ENCODE peak calls at places on chromosome 15, in five cellular contexts. One of them, this sample, is unnamed.

GRCh38 chr15:80654299-80654698 is 40.8 kb upstream of the ABHD17C start:
- DNase-seq in MM.1S: no peak
- DNase-seq in CD4-positive, CD25-positive, alpha-beta regulatory T cell: no peak
- DNase-seq in sigmoid colon: no peak
- DNase-seq in OCI-LY7: no peak
- DNase-seq in this sample: no peak

GRCh38 chr15:84736375-84736774 is 12.0 kb upstream of the ZNF592 start:
- DNase-seq in OCI-LY7: peak
- DNase-seq in MM.1S: peak
- DNase-seq in CD4-positive, CD25-positive, alpha-beta regulatory T cell: peak
- DNase-seq in sigmoid colon: no peak
- DNase-seq in this sample: no peak

GRCh38 chr15:65824941-65825544 is 33.0 kb upstream of the DENND4A start:
- DNase-seq in sigmoid colon: peak
- DNase-seq in CD4-positive, CD25-positive, alpha-beta regulatory T cell: no peak
- DNase-seq in OCI-LY7: no peak
- DNase-seq in MM.1S: no peak
- DNase-seq in this sample: peak

GRCh38 chr15:48283361-48284157 is 47.7 kb upstream of the DUT start:
- DNase-seq in sigmoid colon: no peak
- DNase-seq in OCI-LY7: no peak
- DNase-seq in MM.1S: no peak
- DNase-seq in CD4-positive, CD25-positive, alpha-beta regulatory T cell: no peak
- DNase-seq in this sample: peak

GRCh38 chr15:39574416-39574815 is 6.5 kb upstream of the THBS1 start:
- DNase-seq in sigmoid colon: no peak
- DNase-seq in OCI-LY7: no peak
- DNase-seq in MM.1S: no peak
- DNase-seq in CD4-positive, CD25-positive, alpha-beta regulatory T cell: no peak
- DNase-seq in this sample: peak

GRCh38 chr15:89167267-89168176 is 53.9 kb downstream of the RLBP1 start:
- DNase-seq in MM.1S: peak
- DNase-seq in OCI-LY7: no peak
- DNase-seq in sigmoid colon: no peak
- DNase-seq in CD4-positive, CD25-positive, alpha-beta regulatory T cell: peak
- DNase-seq in this sample: peak

GRCh38 chr15:43517354-43518072 is at the start of gene MAP1A:
- DNase-seq in CD4-positive, CD25-positive, alpha-beta regulatory T cell: no peak
- DNase-seq in OCI-LY7: peak
- DNase-seq in sigmoid colon: peak
- DNase-seq in MM.1S: no peak
- DNase-seq in this sample: peak

GRCh38 chr15:70066422-70066821 is 31.3 kb downstream of the TLE3 start:
- DNase-seq in MM.1S: no peak
- DNase-seq in OCI-LY7: no peak
- DNase-seq in CD4-positive, CD25-positive, alpha-beta regulatory T cell: no peak
- DNase-seq in sigmoid colon: no peak
- DNase-seq in this sample: peak

GRCh38 chr15:33618300-33618699 is 307.5 kb downstream of the RYR3 start:
- DNase-seq in CD4-positive, CD25-positive, alpha-beta regulatory T cell: no peak
- DNase-seq in OCI-LY7: no peak
- DNase-seq in sigmoid colon: no peak
- DNase-seq in MM.1S: no peak
- DNase-seq in this sample: peak

GRCh38 chr15:73127302-73127936 is 75.2 kb downstream of the NEO1 start:
- DNase-seq in OCI-LY7: peak
- DNase-seq in MM.1S: peak
- DNase-seq in CD4-positive, CD25-positive, alpha-beta regulatory T cell: peak
- DNase-seq in sigmoid colon: no peak
- DNase-seq in this sample: peak

GRCh38 chr15:67548532-67548852 is 6.0 kb downstream of the MAP2K5 start:
- DNase-seq in OCI-LY7: no peak
- DNase-seq in CD4-positive, CD25-positive, alpha-beta regulatory T cell: no peak
- DNase-seq in MM.1S: no peak
- DNase-seq in sigmoid colon: no peak
- DNase-seq in this sample: no peak

GRCh38 chr15:43268111-43269105 is 1.7 kb upstream of the TGM5 start:
- DNase-seq in OCI-LY7: no peak
- DNase-seq in sigmoid colon: no peak
- DNase-seq in MM.1S: no peak
- DNase-seq in CD4-positive, CD25-positive, alpha-beta regulatory T cell: no peak
- DNase-seq in this sample: peak

GRCh38 chr15:101458908-101459578 is 30.5 kb downstream of the PCSK6 start:
- DNase-seq in OCI-LY7: no peak
- DNase-seq in MM.1S: no peak
- DNase-seq in CD4-positive, CD25-positive, alpha-beta regulatory T cell: no peak
- DNase-seq in sigmoid colon: peak
- DNase-seq in this sample: no peak

GRCh38 chr15:25188051-25188450 is 233.3 kb downstream of the SNRPN start:
- DNase-seq in CD4-positive, CD25-positive, alpha-beta regulatory T cell: no peak
- DNase-seq in MM.1S: no peak
- DNase-seq in sigmoid colon: no peak
- DNase-seq in OCI-LY7: no peak
- DNase-seq in this sample: no peak

GRCh38 chr15:64144192-64144564 is 7.4 kb upstream of the SNX22 start:
- DNase-seq in MM.1S: no peak
- DNase-seq in OCI-LY7: no peak
- DNase-seq in CD4-positive, CD25-positive, alpha-beta regulatory T cell: no peak
- DNase-seq in sigmoid colon: peak
- DNase-seq in this sample: no peak

GRCh38 chr15:37078000-37078399 is 22.3 kb downstream of the MEIS2 start:
- DNase-seq in OCI-LY7: no peak
- DNase-seq in MM.1S: no peak
- DNase-seq in CD4-positive, CD25-positive, alpha-beta regulatory T cell: no peak
- DNase-seq in sigmoid colon: no peak
- DNase-seq in this sample: no peak

GRCh38 chr15:92683511-92683834 is 27.9 kb upstream of the FAM174B start:
- DNase-seq in CD4-positive, CD25-positive, alpha-beta regulatory T cell: no peak
- DNase-seq in OCI-LY7: no peak
- DNase-seq in sigmoid colon: peak
- DNase-seq in MM.1S: no peak
- DNase-seq in this sample: peak

GRCh38 chr15:94056314-94056713 is 175.0 kb upstream of the MCTP2 start:
- DNase-seq in MM.1S: peak
- DNase-seq in sigmoid colon: no peak
- DNase-seq in CD4-positive, CD25-positive, alpha-beta regulatory T cell: no peak
- DNase-seq in OCI-LY7: no peak
- DNase-seq in this sample: no peak

GRCh38 chr15:95734422-95735316 is 595.8 kb upstream of the NR2F2 start:
- DNase-seq in CD4-positive, CD25-positive, alpha-beta regulatory T cell: peak
- DNase-seq in MM.1S: no peak
- DNase-seq in OCI-LY7: no peak
- DNase-seq in sigmoid colon: no peak
- DNase-seq in this sample: peak

GRCh38 chr15:28873585-28874139 is 12.1 kb upstream of the APBA2 start:
- DNase-seq in MM.1S: no peak
- DNase-seq in CD4-positive, CD25-positive, alpha-beta regulatory T cell: no peak
- DNase-seq in sigmoid colon: no peak
- DNase-seq in OCI-LY7: no peak
- DNase-seq in this sample: no peak

GRCh38 chr15:36701336-36701735 is 121.9 kb downstream of the CDIN1 start:
- DNase-seq in MM.1S: no peak
- DNase-seq in sigmoid colon: no peak
- DNase-seq in OCI-LY7: no peak
- DNase-seq in CD4-positive, CD25-positive, alpha-beta regulatory T cell: no peak
- DNase-seq in this sample: no peak

GRCh38 chr15:82999905-83000671 is 11.4 kb downstream of the C15orf40 start:
- DNase-seq in OCI-LY7: peak
- DNase-seq in MM.1S: peak
- DNase-seq in sigmoid colon: no peak
- DNase-seq in CD4-positive, CD25-positive, alpha-beta regulatory T cell: peak
- DNase-seq in this sample: peak

GRCh38 chr15:77667835-77668234 is 35.1 kb upstream of the LINGO1 start:
- DNase-seq in MM.1S: no peak
- DNase-seq in CD4-positive, CD25-positive, alpha-beta regulatory T cell: no peak
- DNase-seq in OCI-LY7: no peak
- DNase-seq in sigmoid colon: no peak
- DNase-seq in this sample: no peak

GRCh38 chr15:81293728-81294500 is 30.0 kb downstream of the STARD5 start:
- DNase-seq in CD4-positive, CD25-positive, alpha-beta regulatory T cell: peak
- DNase-seq in sigmoid colon: no peak
- DNase-seq in MM.1S: peak
- DNase-seq in OCI-LY7: peak
- DNase-seq in this sample: no peak

GRCh38 chr15:73368301-73369072 is at the start of gene HCN4:
- DNase-seq in OCI-LY7: no peak
- DNase-seq in sigmoid colon: no peak
- DNase-seq in MM.1S: no peak
- DNase-seq in CD4-positive, CD25-positive, alpha-beta regulatory T cell: no peak
- DNase-seq in this sample: no peak

GRCh38 chr15:75723171-75723846 is 10.7 kb upstream of the CSPG4 start:
- DNase-seq in CD4-positive, CD25-positive, alpha-beta regulatory T cell: no peak
- DNase-seq in MM.1S: no peak
- DNase-seq in OCI-LY7: no peak
- DNase-seq in sigmoid colon: peak
- DNase-seq in this sample: no peak

GRCh38 chr15:54307252-54307902 is 329.1 kb downstream of the UNC13C start:
- DNase-seq in MM.1S: no peak
- DNase-seq in OCI-LY7: no peak
- DNase-seq in sigmoid colon: no peak
- DNase-seq in CD4-positive, CD25-positive, alpha-beta regulatory T cell: no peak
- DNase-seq in this sample: no peak
- H3K4me3 ChIP-seq in MM.1S: no peak
- H3K4me3 ChIP-seq in OCI-LY7: no peak
- H3K4me3 ChIP-seq in sigmoid colon: no peak
- H3K4me3 ChIP-seq in CD4-positive, CD25-positive, alpha-beta regulatory T cell: no peak
- H3K4me3 ChIP-seq in this sample: no peak

GRCh38 chr15:49808341-49808740 is 187.5 kb downstream of the DTWD1 start:
- DNase-seq in MM.1S: no peak
- DNase-seq in sigmoid colon: no peak
- DNase-seq in OCI-LY7: no peak
- DNase-seq in CD4-positive, CD25-positive, alpha-beta regulatory T cell: no peak
- DNase-seq in this sample: no peak
- H3K4me3 ChIP-seq in MM.1S: no peak
- H3K4me3 ChIP-seq in sigmoid colon: no peak
- H3K4me3 ChIP-seq in OCI-LY7: no peak
- H3K4me3 ChIP-seq in CD4-positive, CD25-positive, alpha-beta regulatory T cell: no peak
- H3K4me3 ChIP-seq in this sample: no peak

GRCh38 chr15:74651251-74651741 is 35.7 kb downstream of the CLK3 start:
- DNase-seq in MM.1S: no peak
- DNase-seq in CD4-positive, CD25-positive, alpha-beta regulatory T cell: no peak
- DNase-seq in sigmoid colon: no peak
- DNase-seq in OCI-LY7: no peak
- DNase-seq in this sample: peak
- H3K4me3 ChIP-seq in MM.1S: no peak
- H3K4me3 ChIP-seq in CD4-positive, CD25-positive, alpha-beta regulatory T cell: no peak
- H3K4me3 ChIP-seq in sigmoid colon: no peak
- H3K4me3 ChIP-seq in OCI-LY7: no peak
- H3K4me3 ChIP-seq in this sample: no peak

GRCh38 chr15:44676676-44677075 is 13.2 kb upstream of the SPG11 start:
- DNase-seq in OCI-LY7: no peak
- DNase-seq in CD4-positive, CD25-positive, alpha-beta regulatory T cell: peak
- DNase-seq in sigmoid colon: no peak
- DNase-seq in MM.1S: peak
- DNase-seq in this sample: no peak

DNA sequence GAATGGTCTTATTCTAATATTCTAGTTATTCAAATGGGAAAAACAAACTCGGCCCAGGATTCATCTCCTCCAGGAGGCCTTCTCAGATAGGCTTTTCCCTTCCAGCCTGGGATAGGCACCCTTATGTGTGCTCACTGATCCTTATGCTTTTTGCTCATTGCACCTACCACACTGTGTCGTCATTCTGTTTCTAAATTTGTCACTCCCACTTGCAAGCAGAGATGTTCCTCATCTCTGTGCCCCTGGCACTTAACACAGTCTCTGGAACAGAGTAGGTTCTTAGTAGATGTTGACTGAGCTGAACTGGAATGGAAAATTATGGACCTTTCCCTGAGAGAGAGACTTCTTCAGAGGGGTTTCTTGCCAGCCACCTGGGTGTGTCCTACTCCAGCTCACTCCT is 18.7 kb upstream of the SPG11 start:
- DNase-seq in sigmoid colon: no peak
- DNase-seq in MM.1S: no peak
- DNase-seq in OCI-LY7: no peak
- DNase-seq in CD4-positive, CD25-positive, alpha-beta regulatory T cell: no peak
- DNase-seq in this sample: no peak
- H3K4me3 ChIP-seq in sigmoid colon: no peak
- H3K4me3 ChIP-seq in MM.1S: no peak
- H3K4me3 ChIP-seq in OCI-LY7: no peak
- H3K4me3 ChIP-seq in CD4-positive, CD25-positive, alpha-beta regulatory T cell: peak
- H3K4me3 ChIP-seq in this sample: no peak

DNA sequence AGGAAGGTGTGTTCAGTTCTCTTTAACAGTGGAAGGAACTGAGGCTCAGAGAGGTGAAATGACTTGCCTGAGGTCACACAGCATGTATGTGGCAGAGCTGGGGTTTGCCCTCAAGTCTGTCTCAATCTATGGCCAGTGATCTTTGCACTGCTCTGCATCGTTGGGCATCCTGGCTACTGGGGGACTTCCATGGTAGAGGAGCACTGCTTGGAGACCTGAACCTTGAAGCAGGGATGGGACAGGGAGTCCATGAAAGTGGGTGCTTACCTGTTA is 2.0 kb downstream of the CORO2B start:
- DNase-seq in MM.1S: no peak
- DNase-seq in CD4-positive, CD25-positive, alpha-beta regulatory T cell: no peak
- DNase-seq in OCI-LY7: no peak
- DNase-seq in sigmoid colon: no peak
- DNase-seq in this sample: no peak
- H3K4me3 ChIP-seq in MM.1S: no peak
- H3K4me3 ChIP-seq in CD4-positive, CD25-positive, alpha-beta regulatory T cell: no peak
- H3K4me3 ChIP-seq in OCI-LY7: peak
- H3K4me3 ChIP-seq in sigmoid colon: no peak
- H3K4me3 ChIP-seq in this sample: no peak

GRCh38 chr15:91306155-91306554 is 206.1 kb downstream of the SV2B start:
- DNase-seq in OCI-LY7: no peak
- DNase-seq in MM.1S: no peak
- DNase-seq in CD4-positive, CD25-positive, alpha-beta regulatory T cell: no peak
- DNase-seq in sigmoid colon: no peak
- DNase-seq in this sample: no peak

GRCh38 chr15:91304794-91305193 is 204.7 kb downstream of the SV2B start:
- DNase-seq in OCI-LY7: no peak
- DNase-seq in CD4-positive, CD25-positive, alpha-beta regulatory T cell: no peak
- DNase-seq in sigmoid colon: no peak
- DNase-seq in MM.1S: no peak
- DNase-seq in this sample: no peak

GRCh38 chr15:91298101-91298500 is 198.0 kb downstream of the SV2B start:
- DNase-seq in OCI-LY7: no peak
- DNase-seq in sigmoid colon: no peak
- DNase-seq in CD4-positive, CD25-positive, alpha-beta regulatory T cell: no peak
- DNase-seq in MM.1S: no peak
- DNase-seq in this sample: no peak

GRCh38 chr15:91304210-91304609 is 204.2 kb downstream of the SV2B start:
- DNase-seq in CD4-positive, CD25-positive, alpha-beta regulatory T cell: no peak
- DNase-seq in sigmoid colon: no peak
- DNase-seq in MM.1S: no peak
- DNase-seq in OCI-LY7: no peak
- DNase-seq in this sample: no peak

GRCh38 chr15:91302588-91303439 is 202.8 kb downstream of the SV2B start:
- DNase-seq in OCI-LY7: peak
- DNase-seq in MM.1S: peak
- DNase-seq in sigmoid colon: no peak
- DNase-seq in CD4-positive, CD25-positive, alpha-beta regulatory T cell: peak
- DNase-seq in this sample: peak
- H3K4me3 ChIP-seq in OCI-LY7: no peak
- H3K4me3 ChIP-seq in MM.1S: no peak
- H3K4me3 ChIP-seq in sigmoid colon: no peak
- H3K4me3 ChIP-seq in CD4-positive, CD25-positive, alpha-beta regulatory T cell: peak
- H3K4me3 ChIP-seq in this sample: no peak

GRCh38 chr15:45589296-45589695 is 2.1 kb downstream of the BLOC1S6 start:
- DNase-seq in MM.1S: no peak
- DNase-seq in CD4-positive, CD25-positive, alpha-beta regulatory T cell: no peak
- DNase-seq in sigmoid colon: no peak
- DNase-seq in OCI-LY7: no peak
- DNase-seq in this sample: peak
- H3K4me3 ChIP-seq in MM.1S: no peak
- H3K4me3 ChIP-seq in CD4-positive, CD25-positive, alpha-beta regulatory T cell: peak
- H3K4me3 ChIP-seq in sigmoid colon: no peak
- H3K4me3 ChIP-seq in OCI-LY7: peak
- H3K4me3 ChIP-seq in this sample: peak